ENCODE peak calls at places on chromosomes 5 and 9, in eight cellular contexts. T, H, G, M, W, D, I and K are unnamed samples.

GRCh38 chr9:128818839-128819715 is 777 bp downstream of the ENDOG start:
- DNase-seq in D (peak), M (no peak), G (peak), H (no peak), T (peak), W (peak), I (no peak), K (peak)

GRCh38 chr5:143259254-143259605 is 144.3 kb downstream of the NR3C1 start:
- DNase-seq in W (no peak), D (no peak), M (no peak), G (no peak), H (no peak), T (no peak), I (no peak), K (no peak)

GRCh38 chr9:88258587-88258986 is 120.3 kb upstream of the SPATA31C2 start:
- DNase-seq in M (no peak), G (no peak), I (no peak), W (peak), T (no peak), D (no peak), H (no peak), K (no peak)

GRCh38 chr5:66410056-66410455 is 186.1 kb upstream of the MAST4 start:
- DNase-seq in T (no peak), G (no peak), M (no peak), H (no peak), D (no peak), I (no peak), W (no peak), K (no peak)

GRCh38 chr5:54845567-54845941 is 139.8 kb downstream of the ESM1 start:
- DNase-seq in M (no peak), G (no peak), I (no peak), W (peak), D (no peak), H (peak), T (no peak), K (no peak)

GRCh38 chr9:128001411-128002298 is 20.9 kb upstream of the EEIG1 start:
- DNase-seq in M (no peak), G (no peak), H (peak), I (no peak), W (peak), D (no peak), T (no peak), K (no peak)

GRCh38 chr9:15522130-15522755 is 11.5 kb upstream of the PSIP1 start:
- DNase-seq in H (no peak), I (no peak), M (no peak), W (no peak), G (no peak), D (no peak), T (no peak), K (no peak)

GRCh38 chr9:98427491-98427890 is 172.0 kb upstream of the TBC1D2 start:
- DNase-seq in G (no peak), D (no peak), H (peak), T (no peak), M (no peak), W (no peak), I (no peak), K (no peak)

GRCh38 chr9:121447341-121447834 is 52.3 kb downstream of the GGTA1 start:
- DNase-seq in H (peak), M (no peak), D (no peak), W (peak), T (no peak), I (no peak), G (no peak), K (peak)

GRCh38 chr5:177147239-177147638 is 13.7 kb downstream of the NSD1 start:
- DNase-seq in G (no peak), M (no peak), I (no peak), W (peak), H (no peak), D (no peak), T (no peak), K (no peak)

GRCh38 chr9:68505681-68506409 is 34.8 kb downstream of the TMEM252 start:
- DNase-seq in M (no peak), W (no peak), T (no peak), G (no peak), D (no peak), H (no peak), I (no peak), K (no peak)

GRCh38 chr5:372556-372910 is 51.0 kb downstream of the AHRR start:
- DNase-seq in W (no peak), D (no peak), I (peak), T (no peak), M (no peak), G (peak), H (no peak), K (peak)

GRCh38 chr9:13023498-13023897 is 248.7 kb downstream of the LURAP1L start:
- DNase-seq in I (no peak), W (no peak), H (peak), M (no peak), T (no peak), G (no peak), D (no peak), K (no peak)

GRCh38 chr9:113462781-113463286 is 693 bp upstream of the RGS3 start:
- DNase-seq in W (no peak), G (no peak), M (no peak), H (no peak), T (no peak), I (peak), D (no peak), K (no peak)

GRCh38 chr5:110377411-110378392 is 348.8 kb downstream of the TMEM232 start:
- DNase-seq in W (no peak), M (no peak), I (no peak), G (no peak), D (no peak), T (no peak), H (peak), K (no peak)

GRCh38 chr5:154196955-154197652 is 6.6 kb downstream of the GALNT10 start:
- DNase-seq in D (no peak), G (no peak), I (no peak), W (peak), H (peak), M (no peak), T (no peak), K (peak)

GRCh38 chr9:123311250-123311753 is 42.9 kb upstream of the STRBP start:
- DNase-seq in M (no peak), H (no peak), W (no peak), G (no peak), D (no peak), T (no peak), I (no peak), K (no peak)

GRCh38 chr9:95344735-95345134 is 27.2 kb upstream of the FANCC start:
- DNase-seq in G (no peak), T (no peak), W (no peak), H (no peak), D (no peak), I (no peak), M (no peak), K (no peak)

GRCh38 chr5:52746539-52746938 is 41.2 kb upstream of the ITGA1 start:
- DNase-seq in W (no peak), H (peak), M (no peak), T (no peak), D (no peak), I (no peak), G (no peak), K (no peak)

GRCh38 chr9:97794666-97795065 is 58.4 kb upstream of the FOXE1 start:
- DNase-seq in W (no peak), D (no peak), I (no peak), G (no peak), T (no peak), M (no peak), H (no peak), K (no peak)

GRCh38 chr5:140595538-140595937 is 30.9 kb downstream of the SLC35A4 start:
- DNase-seq in I (no peak), W (peak), M (no peak), G (no peak), H (no peak), T (no peak), D (no peak), K (peak)

GRCh38 chr5:102049517-102049916 is 246.6 kb downstream of the SLCO4C1 start:
- DNase-seq in H (no peak), I (no peak), D (no peak), M (no peak), G (no peak), T (no peak), W (no peak), K (no peak)

GRCh38 chr5:52786391-52786790 is 1.3 kb upstream of the ITGA1 start:
- DNase-seq in H (no peak), T (no peak), G (no peak), W (peak), I (no peak), M (no peak), D (no peak), K (no peak)

GRCh38 chr9:130347931-130348330 is 82.4 kb downstream of the HMCN2 start:
- DNase-seq in I (no peak), H (no peak), W (no peak), T (no peak), D (no peak), G (no peak), M (no peak), K (no peak)

GRCh38 chr5:55187370-55187769 is 14.4 kb upstream of the CDC20B start:
- DNase-seq in I (no peak), H (no peak), M (no peak), G (no peak), W (peak), D (no peak), T (no peak), K (no peak)

GRCh38 chr5:4924581-4924980 is 215.5 kb upstream of the ADAMTS16 start:
- DNase-seq in G (no peak), I (no peak), D (no peak), W (no peak), T (no peak), M (no peak), H (peak), K (no peak)

GRCh38 chr5:112208699-112209615 is 210.1 kb downstream of the EPB41L4A start:
- DNase-seq in I (no peak), M (no peak), W (no peak), D (no peak), H (no peak), T (no peak), G (no peak), K (no peak)

GRCh38 chr5:1526681-1527131 is 2.9 kb upstream of the LPCAT1 start:
- DNase-seq in W (no peak), D (no peak), M (no peak), T (peak), G (no peak), I (peak), H (no peak), K (no peak)

GRCh38 chr9:16252631-16253030 is 617.8 kb downstream of the BNC2 start:
- DNase-seq in M (peak), D (no peak), G (no peak), T (no peak), H (no peak), W (no peak), I (no peak), K (no peak)

GRCh38 chr5:6108540-6108848 is 269.9 kb downstream of the MED10 start:
- DNase-seq in D (no peak), W (no peak), M (no peak), I (no peak), G (no peak), H (no peak), T (no peak), K (no peak)

GRCh38 chr5:123855630-123856029 is 343.7 kb downstream of the CSNK1G3 start:
- DNase-seq in I (no peak), T (no peak), M (no peak), W (no peak), D (no peak), H (no peak), G (no peak), K (no peak)

GRCh38 chr5:163434410-163434866 is 3.0 kb upstream of the CCNG1 start:
- DNase-seq in D (no peak), T (no peak), G (peak), H (peak), M (no peak), I (no peak), W (peak), K (no peak)

GRCh38 chr5:171837522-171837921 is 51.9 kb downstream of the SMIM23 start:
- DNase-seq in G (no peak), W (no peak), D (no peak), H (no peak), T (no peak), I (no peak), M (no peak), K (no peak)

GRCh38 chr9:37030591-37030939 is 3.5 kb downstream of the PAX5 start:
- DNase-seq in G (peak), D (no peak), H (no peak), T (peak), M (no peak), I (no peak), W (no peak), K (no peak)

GRCh38 chr9:38390442-38390841 is 2.1 kb upstream of the ALDH1B1 start:
- DNase-seq in M (no peak), H (no peak), W (no peak), T (no peak), D (no peak), I (no peak), G (no peak), K (no peak)

GRCh38 chr5:33608476-33609026 is 167.8 kb downstream of the TARS1 start:
- DNase-seq in M (no peak), W (no peak), T (no peak), H (no peak), I (no peak), D (no peak), G (no peak), K (no peak)

GRCh38 chr5:141650851-141651727 is at the start of gene FCHSD1:
- DNase-seq in G (peak), W (peak), I (peak), D (peak), T (peak), H (peak), M (peak), K (peak)

GRCh38 chr5:134555889-134556311 is 30.4 kb downstream of the JADE2 start:
- DNase-seq in I (peak), H (peak), G (peak), D (peak), W (peak), T (peak), M (peak), K (peak)

GRCh38 chr9:11199335-11199734 is 586.5 kb upstream of the PTPRD start:
- DNase-seq in M (peak), W (no peak), D (no peak), I (no peak), T (no peak), G (no peak), H (no peak), K (no peak)

GRCh38 chr5:170483701-170484458 is 19.9 kb upstream of the KCNIP1 start:
- DNase-seq in W (peak), D (no peak), G (peak), I (peak), H (peak), T (no peak), M (no peak), K (no peak)